ENCODE peak calls at places on chromosomes 3 and 15, in eight cellular contexts. N is psoas muscle; M is mucosa of descending colon; T is ovary; F is NB4; L is cardiac fibroblast; G is CD4-positive, alpha-beta T cell; W is fibroblast of pulmonary artery. K is an unnamed sample.

GRCh38 chr15:60343221-60343970 is 54.4 kb downstream of the ANXA2 start:
- DNase-seq in F (no peak), G (no peak), L (peak; percentile 48), M (no peak), N (no peak), T (no peak), W (no peak), K (no peak)

GRCh38 chr15:59020321-59020720 is 32.9 kb downstream of the RNF111 start:
- DNase-seq in F (no peak), T (no peak), N (no peak), G (no peak), M (no peak), W (no peak), L (peak; percentile 10), K (no peak)

GRCh38 chr3:60085649-60086048 is 1035.8 kb upstream of the CFAP20DC start:
- DNase-seq in G (no peak), W (no peak), M (no peak), L (no peak), N (no peak), T (no peak), F (no peak), K (no peak)

GRCh38 chr3:161014997-161015749 is 90.0 kb downstream of the B3GALNT1 start:
- DNase-seq in T (no peak), W (no peak), F (no peak), M (no peak), G (no peak), N (no peak), L (no peak), K (no peak)

GRCh38 chr3:4043867-4044575 is 244.8 kb downstream of the LRRN1 start:
- DNase-seq in L (no peak), F (no peak), N (no peak), W (no peak), G (no peak), T (no peak), M (no peak), K (peak; percentile 28)

GRCh38 chr15:77867266-77868047 is 210.1 kb downstream of the TBC1D2B start:
- DNase-seq in F (no peak), M (no peak), W (no peak), N (no peak), L (no peak), G (no peak), T (no peak), K (no peak)

GRCh38 chr15:27679621-27680521 is 419.2 kb downstream of the OCA2 start:
- DNase-seq in W (no peak), F (no peak), L (no peak), G (no peak), N (no peak), M (no peak), T (no peak), K (no peak)

GRCh38 chr3:194240766-194241165 is 104.8 kb downstream of the HES1 start:
- DNase-seq in M (no peak), L (no peak), T (no peak), F (no peak), G (no peak), W (no peak), N (no peak), K (no peak)

GRCh38 chr3:129398803-129399144 is 29.7 kb downstream of the EFCAB12 start:
- DNase-seq in T (no peak), M (peak; percentile 34), N (no peak), G (no peak), W (no peak), L (peak; percentile 29), F (peak; percentile 36), K (no peak)

GRCh38 chr3:29412117-29412516 is 131.2 kb downstream of the RBMS3 start:
- DNase-seq in M (no peak), N (no peak), W (no peak), G (no peak), L (no peak), T (no peak), F (no peak), K (no peak)

GRCh38 chr15:40554164-40554530 is 10.7 kb downstream of the CCDC32 start:
- DNase-seq in N (no peak), M (no peak), W (no peak), L (no peak), T (no peak), F (no peak), G (no peak), K (no peak)

GRCh38 chr3:194285024-194285858 is 65.9 kb downstream of the CPN2 start:
- DNase-seq in L (peak; percentile 66), T (no peak), M (no peak), W (peak; percentile 76), N (peak; percentile 2), G (no peak), F (no peak), K (peak; percentile 76)

GRCh38 chr3:181756645-181757044 is 44.9 kb downstream of the SOX2 start:
- DNase-seq in F (no peak), G (no peak), W (no peak), L (no peak), M (no peak), N (no peak), T (no peak), K (no peak)

GRCh38 chr3:178137206-178137605 is 399.0 kb upstream of the KCNMB2 start:
- DNase-seq in W (no peak), T (no peak), N (no peak), F (no peak), G (no peak), L (peak; percentile 18), M (no peak), K (no peak)

GRCh38 chr15:75348563-75349350 is 1.9 kb downstream of the NEIL1 start:
- DNase-seq in L (no peak), F (no peak), W (no peak), N (no peak), T (peak; percentile 48), G (no peak), M (peak; percentile 26), K (no peak)

GRCh38 chr15:42832577-42832976 is 88.0 kb downstream of the TTBK2 start:
- DNase-seq in L (peak; percentile 93), N (no peak), M (no peak), G (no peak), T (no peak), F (no peak), W (peak; percentile 84), K (peak; percentile 38)

GRCh38 chr3:24487325-24488242 is 7.1 kb downstream of the THRB start:
- DNase-seq in M (no peak), G (no peak), T (no peak), F (no peak), N (no peak), W (no peak), L (no peak), K (no peak)

GRCh38 chr15:39783244-39783820 is 691 bp upstream of the FSIP1 start:
- DNase-seq in N (no peak), G (no peak), M (no peak), L (peak; percentile 36), W (no peak), T (no peak), F (peak; percentile 16), K (no peak)

GRCh38 chr15:88653200-88654064 is 14.6 kb downstream of the ISG20 start:
- DNase-seq in T (no peak), F (no peak), N (no peak), G (no peak), M (peak; percentile 1), L (no peak), W (no peak), K (no peak)

GRCh38 chr3:72345237-72345878 is 502.9 kb downstream of the SHQ1 start:
- DNase-seq in L (peak; percentile 53), G (no peak), M (no peak), T (no peak), N (no peak), W (no peak), F (peak; percentile 29), K (no peak)

GRCh38 chr3:72344256-72345046 is 503.8 kb downstream of the SHQ1 start:
- DNase-seq in F (peak; percentile 28), T (no peak), L (peak; percentile 31), M (no peak), W (no peak), N (no peak), G (no peak), K (no peak)

GRCh38 chr3:72347819-72348319 is 500.4 kb downstream of the SHQ1 start:
- DNase-seq in N (peak; percentile 72), T (no peak), F (peak; percentile 89), L (peak; percentile 72), W (peak; percentile 89), G (no peak), M (peak; percentile 75), K (peak; percentile 94)

GRCh38 chr3:72346526-72346926 is 501.7 kb downstream of the SHQ1 start:
- DNase-seq in M (no peak), W (peak; percentile 98), T (no peak), N (peak; percentile 60), G (no peak), F (peak; percentile 84), L (peak; percentile 99), K (peak; percentile 98)

GRCh38 chr3:72345980-72346379 is 502.3 kb downstream of the SHQ1 start:
- DNase-seq in T (no peak), M (no peak), L (no peak), W (no peak), G (no peak), N (no peak), F (no peak), K (no peak)
- TF ChIP-seq CTCF in T (no peak), M (no peak), L (no peak), W (no peak), G (no peak), N (no peak), F (no peak), K (no peak)

GRCh38 chr3:190032924-190033323 is 87.8 kb downstream of the P3H2 start:
- DNase-seq in G (no peak), L (no peak), N (no peak), M (no peak), W (no peak), T (no peak), F (no peak), K (no peak)
- TF ChIP-seq CTCF in G (no peak), L (no peak), N (no peak), M (no peak), W (no peak), T (no peak), F (no peak), K (no peak)

GRCh38 chr15:98311566-98312188 is 336.7 kb upstream of the IGF1R start:
- DNase-seq in G (peak; percentile 61), L (peak; percentile 83), M (peak; percentile 95), F (peak; percentile 75), T (peak; percentile 65), N (peak; percentile 62), W (peak; percentile 78), K (peak; percentile 64)
- TF ChIP-seq CTCF in G (peak; percentile 88), L (peak; percentile 71), M (peak; percentile 41), F (peak; percentile 79), T (peak; percentile 38), N (peak; percentile 72), W (peak; percentile 83), K (peak; percentile 82)

GRCh38 chr3:111903067-111903511 is 44.0 kb downstream of the PHLDB2 start:
- DNase-seq in T (no peak), W (peak; percentile 82), G (no peak), N (no peak), M (no peak), F (no peak), L (peak; percentile 96), K (peak; percentile 16)

GRCh38 chr3:111902534-111902933 is 43.5 kb downstream of the PHLDB2 start:
- DNase-seq in F (no peak), T (no peak), W (no peak), L (no peak), M (no peak), G (no peak), N (no peak), K (no peak)

GRCh38 chr3:111906667-111907066 is 47.6 kb downstream of the PHLDB2 start:
- DNase-seq in L (no peak), T (no peak), G (no peak), F (no peak), M (no peak), W (no peak), N (no peak), K (no peak)

GRCh38 chr3:111907151-111907550 is 48.1 kb downstream of the PHLDB2 start:
- DNase-seq in N (no peak), M (no peak), W (no peak), L (no peak), G (no peak), T (no peak), F (no peak), K (no peak)

GRCh38 chr3:111904376-111905241 is 45.5 kb downstream of the PHLDB2 start:
- DNase-seq in G (no peak), F (peak; percentile 17), L (peak; percentile 97), N (no peak), M (no peak), W (peak; percentile 96), T (no peak), K (peak; percentile 72)
- TF ChIP-seq CTCF in G (no peak), F (no peak), L (peak; percentile 31), N (no peak), M (no peak), W (peak; percentile 36), T (no peak), K (no peak)